ENCODE peak calls at places on chromosomes 12 and 14, in seven cellular contexts. U is naive thymus-derived CD4-positive, alpha-beta T cell; I is OCI-LY7; J is mammary epithelial cell; T is tibial artery; V is HCT116; O is small intestine. E is an unnamed sample.

GRCh38 chr12:119868992-119869391 is 8.1 kb downstream of the CIT start:
- DNase-seq in U (no peak), I (no peak), J (peak; percentile 57), T (no peak), V (no peak), O (peak; percentile 11), E (no peak)

GRCh38 chr12:73124480-73124879 is 852.3 kb downstream of the TRHDE start:
- DNase-seq in U (no peak), I (no peak), J (no peak), T (no peak), V (no peak), O (no peak), E (no peak)

GRCh38 chr12:12180136-12180535 is 86.7 kb downstream of the LRP6 start:
- DNase-seq in U (no peak), I (no peak), J (no peak), T (no peak), V (no peak), O (no peak), E (no peak)

GRCh38 chr12:54935235-54935951 is 49.2 kb downstream of the TESPA1 start:
- DNase-seq in U (peak; percentile 46), I (peak; percentile 41), J (peak; percentile 96), T (no peak), V (peak; percentile 77), O (peak; percentile 53), E (no peak)

GRCh38 chr12:25943940-25944339 is 14.5 kb upstream of the RASSF8 start:
- DNase-seq in U (no peak), I (no peak), J (no peak), T (no peak), V (no peak), O (no peak), E (no peak)

GRCh38 chr12:85280984-85281946 is 1.2 kb downstream of the ALX1 start:
- DNase-seq in U (no peak), I (no peak), J (no peak), T (no peak), V (no peak), O (peak; percentile 5), E (no peak)

GRCh38 chr12:2733493-2734252 is 61.1 kb upstream of the FKBP4 start:
- DNase-seq in U (no peak), I (no peak), J (no peak), T (no peak), V (no peak), O (no peak), E (no peak)

GRCh38 chr14:70585221-70585620 is 15.2 kb downstream of the MED6 start:
- DNase-seq in U (no peak), I (no peak), J (peak; percentile 21), T (no peak), V (no peak), O (no peak), E (no peak)

GRCh38 chr12:6201199-6201608 is 1.0 kb downstream of the CD9 start:
- DNase-seq in U (no peak), I (no peak), J (no peak), T (no peak), V (no peak), O (peak; percentile 72), E (no peak)

GRCh38 chr14:89544636-89545301 is 127.7 kb upstream of the FOXN3 start:
- DNase-seq in U (no peak), I (no peak), J (peak; percentile 65), T (no peak), V (no peak), O (no peak), E (no peak)

GRCh38 chr12:117036046-117036445 is 63.2 kb downstream of the TESC start:
- DNase-seq in U (no peak), I (no peak), J (no peak), T (no peak), V (no peak), O (no peak), E (no peak)

GRCh38 chr14:105128059-105128458 is 40.5 kb downstream of the JAG2 start:
- DNase-seq in U (no peak), I (no peak), J (no peak), T (no peak), V (no peak), O (no peak), E (peak; percentile 29)

GRCh38 chr12:54879579-54879978 is 25.3 kb downstream of the MUCL1 start:
- DNase-seq in U (no peak), I (no peak), J (no peak), T (no peak), V (no peak), O (no peak), E (no peak)

GRCh38 chr12:78885466-78885865 is 20.9 kb downstream of the SYT1 start:
- DNase-seq in U (no peak), I (no peak), J (no peak), T (no peak), V (no peak), O (no peak), E (no peak)

GRCh38 chr12:113194971-113195391 is 9.5 kb downstream of the RITA1 start:
- DNase-seq in U (no peak), I (no peak), J (no peak), T (no peak), V (no peak), O (no peak), E (no peak)

GRCh38 chr12:96416033-96416790 is 16.0 kb upstream of the CDK17 start:
- DNase-seq in U (no peak), I (no peak), J (peak; percentile 95), T (no peak), V (no peak), O (no peak), E (no peak)

GRCh38 chr12:71727958-71728357 is 26.7 kb upstream of the RAB21 start:
- DNase-seq in U (no peak), I (no peak), J (no peak), T (no peak), V (no peak), O (no peak), E (no peak)

GRCh38 chr14:104563742-104564615 is 15.6 kb upstream of the C14orf180 start:
- DNase-seq in U (peak; percentile 50), I (peak; percentile 38), J (peak; percentile 33), T (peak; percentile 65), V (peak; percentile 51), O (peak; percentile 42), E (peak; percentile 82)

GRCh38 chr14:31442284-31442683 is 15.0 kb downstream of the DTD2 start:
- DNase-seq in U (no peak), I (no peak), J (no peak), T (no peak), V (no peak), O (no peak), E (no peak)

GRCh38 chr14:61565181-61565580 is 130.1 kb upstream of the HIF1A start:
- DNase-seq in U (no peak), I (no peak), J (no peak), T (no peak), V (no peak), O (no peak), E (no peak)

GRCh38 chr14:101402936-101403660 is 158.2 kb upstream of the DIO3 start:
- DNase-seq in U (no peak), I (no peak), J (no peak), T (peak; percentile 60), V (no peak), O (no peak), E (no peak)

GRCh38 chr12:116384629-116385485 is 107.4 kb upstream of the MED13L start:
- DNase-seq in U (no peak), I (peak; percentile 9), J (peak; percentile 44), T (no peak), V (no peak), O (no peak), E (no peak)

GRCh38 chr12:49825971-49826421 is 2.2 kb downstream of the NCKAP5L start:
- DNase-seq in U (no peak), I (no peak), J (peak; percentile 19), T (no peak), V (no peak), O (no peak), E (no peak)

DNA sequence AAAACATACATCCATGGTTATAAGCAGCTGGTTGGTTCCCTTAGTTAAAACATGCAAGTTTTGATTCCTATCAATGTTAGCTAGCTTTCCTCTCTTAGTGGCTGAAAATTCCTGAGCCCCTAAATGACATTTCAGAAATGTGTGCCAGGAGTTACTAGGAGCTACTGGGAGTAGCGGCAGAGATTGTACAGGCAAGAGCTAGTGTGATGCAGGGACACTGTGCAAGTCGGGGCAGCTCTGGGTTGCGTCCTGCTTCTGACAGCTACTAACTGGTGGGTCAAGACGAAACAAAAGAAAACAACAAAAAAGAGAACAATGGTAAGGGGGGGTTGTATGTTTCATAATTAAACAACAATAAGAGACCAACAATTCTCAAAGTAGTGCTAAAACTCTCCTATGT is 35.4 kb downstream of the LRIG3 start:
- DNase-seq in U (no peak), I (no peak), J (no peak), T (no peak), V (no peak), O (no peak), E (no peak)
- H3K4me1 ChIP-seq in U (no peaks in the 10 kb centered on the region), I (no peaks in the 10 kb centered on the region), J (peaks cover 22% of the 10 kb centered on the region), T (no peaks in the 10 kb centered on the region), V (no peaks in the 10 kb centered on the region), O (no peaks in the 10 kb centered on the region), E (peaks cover 46% of the 10 kb centered on the region)

DNA sequence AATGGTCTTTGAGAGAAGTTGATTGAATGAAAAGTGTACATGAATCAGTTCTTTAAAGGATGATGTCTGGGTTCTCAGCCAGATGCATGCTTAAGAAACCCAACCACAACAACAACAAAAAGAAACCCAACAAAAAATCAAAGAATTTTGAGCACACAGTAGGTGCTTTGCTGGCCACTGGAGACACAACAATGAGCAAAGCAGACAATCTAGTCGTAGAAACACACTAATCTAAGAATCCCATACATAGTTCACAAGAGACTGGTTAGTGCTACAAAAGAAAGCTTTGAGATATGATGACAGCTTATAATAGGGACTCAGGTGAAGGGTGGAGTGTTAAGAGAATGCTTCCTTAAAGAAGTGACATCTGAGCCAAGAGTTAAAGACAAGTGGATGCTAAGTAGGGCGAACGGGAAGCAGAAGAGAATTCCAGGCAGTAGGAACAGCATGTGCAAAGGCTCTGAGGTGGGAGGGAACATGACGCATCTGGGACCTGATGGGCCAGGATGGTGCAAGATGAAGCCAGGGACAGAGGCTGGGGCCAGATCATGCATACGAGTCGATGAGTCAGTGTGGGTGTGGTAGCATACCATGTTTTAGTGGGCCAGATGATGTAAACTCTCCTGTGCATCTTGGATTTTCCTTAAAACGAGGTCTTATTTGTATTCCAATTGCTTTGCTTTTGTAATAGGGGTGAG is 4.6 kb upstream of the HIP1R start:
- DNase-seq in U (no peak), I (no peak), J (peak; percentile 96), T (no peak), V (peak; percentile 87), O (peak; percentile 81), E (peak; percentile 70)
- H3K4me1 ChIP-seq in U (no peaks in the 10 kb centered on the region), I (peaks cover 26% of the 10 kb centered on the region), J (peaks cover 21% of the 10 kb centered on the region), T (no peaks in the 10 kb centered on the region), V (peaks cover 17% of the 10 kb centered on the region), O (no peaks in the 10 kb centered on the region), E (peaks cover 22% of the 10 kb centered on the region)

GRCh38 chr12:51199546-51199945 is 18.3 kb downstream of the POU6F1 start:
- DNase-seq in U (no peak), I (no peak), J (no peak), T (no peak), V (no peak), O (no peak), E (no peak)
- H3K4me1 ChIP-seq in U (no peaks in the 10 kb centered on the region), I (no peaks in the 10 kb centered on the region), J (no peaks in the 10 kb centered on the region), T (no peaks in the 10 kb centered on the region), V (peaks cover 7% of the 10 kb centered on the region), O (no peaks in the 10 kb centered on the region), E (no peaks in the 10 kb centered on the region)

DNA sequence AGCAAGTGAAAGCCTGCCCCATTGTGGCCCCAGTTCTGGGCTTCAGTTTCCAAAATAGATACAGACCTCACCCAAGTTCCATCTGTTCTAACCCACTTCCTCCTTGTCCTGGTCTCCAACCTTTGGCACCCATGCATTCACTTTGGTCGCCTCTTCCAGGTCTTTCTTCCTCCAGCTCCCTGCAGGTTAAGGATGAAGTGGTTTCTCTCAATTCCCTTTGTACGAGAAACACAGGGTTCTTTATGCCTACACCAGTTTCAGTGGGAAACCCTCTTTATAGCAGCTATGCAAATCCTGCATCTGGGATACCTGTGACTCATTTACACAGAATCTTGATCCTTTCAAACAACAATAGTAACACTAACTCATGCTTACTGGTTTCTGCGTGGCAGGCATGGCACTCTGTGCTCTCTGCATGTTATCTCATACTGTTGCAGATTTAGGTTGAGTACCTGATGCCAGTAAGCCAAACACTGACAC is 110.6 kb upstream of the AMIGO2 start:
- DNase-seq in U (no peak), I (no peak), J (peak; percentile 80), T (no peak), V (no peak), O (no peak), E (no peak)
- H3K4me1 ChIP-seq in U (peaks cover 52% of the 10 kb centered on the region), I (peaks cover 60% of the 10 kb centered on the region), J (peaks cover 21% of the 10 kb centered on the region), T (no peaks in the 10 kb centered on the region), V (no peaks in the 10 kb centered on the region), O (peaks cover 15% of the 10 kb centered on the region), E (no peaks in the 10 kb centered on the region)

E was measured in suprapubic skin.